ENCODE peak calls at places on chromosomes 4 and X, in nine cellular contexts. B is tibial artery, S is PC-9, E is suprapubic skin, V is PC-3, O is IMR-90, R is Caco-2, H is left lung, M is HCT116. J is an unnamed sample.

GRCh38 chrX:106952089-106952488 is 31.9 kb downstream of the CLDN2 start:
- DNase-seq in B (no peak), S (no peak), E (no peak), V (no peak), O (no peak), R (no peak), H (no peak), M (no peak), J (no peak)

GRCh38 chr4:165433529-165433928 is 54.7 kb downstream of the CPE start:
- DNase-seq in B (no peak), S (no peak), E (no peak), V (peak), O (no peak), R (no peak), H (no peak), M (no peak), J (no peak)

GRCh38 chr4:150178161-150178560 is 99.9 kb downstream of the DCLK2 start:
- DNase-seq in B (no peak), S (no peak), E (no peak), V (no peak), O (peak), R (no peak), H (no peak), M (no peak), J (peak)

GRCh38 chr4:89708903-89709361 is 128.0 kb downstream of the SNCA start:
- DNase-seq in B (no peak), S (no peak), E (no peak), V (no peak), O (peak), R (no peak), H (no peak), M (no peak), J (peak)

GRCh38 chr4:99685234-99685633 is 27.6 kb upstream of the C4orf54 start:
- DNase-seq in B (no peak), S (no peak), E (no peak), V (no peak), O (no peak), R (no peak), H (no peak), M (no peak), J (no peak)

GRCh38 chrX:22589845-22590244 is 317.1 kb downstream of the CBLL2 start:
- DNase-seq in B (no peak), S (no peak), E (no peak), V (no peak), O (no peak), R (no peak), H (no peak), M (no peak), J (no peak)

GRCh38 chr4:177163532-177163931 is 146.1 kb upstream of the NEIL3 start:
- DNase-seq in B (no peak), S (no peak), E (no peak), V (no peak), O (peak), R (no peak), H (no peak), M (no peak), J (no peak)

GRCh38 chrX:77743720-77744119 is 42.3 kb downstream of the ATRX start:
- DNase-seq in B (no peak), S (no peak), E (no peak), V (no peak), O (peak), R (no peak), H (no peak), M (no peak), J (no peak)

GRCh38 chrX:46317158-46317557 is 228.1 kb downstream of the ZNF674 start:
- DNase-seq in B (no peak), S (peak), E (no peak), V (peak), O (no peak), R (no peak), H (no peak), M (peak), J (no peak)

GRCh38 chr4:124066579-124066978 is 646.0 kb downstream of the ANKRD50 start:
- DNase-seq in B (no peak), S (no peak), E (no peak), V (no peak), O (peak), R (no peak), H (no peak), M (no peak), J (no peak)

GRCh38 chr4:6854098-6854744 is 55.4 kb upstream of the TBC1D14 start:
- DNase-seq in B (no peak), S (no peak), E (no peak), V (no peak), O (no peak), R (no peak), H (no peak), M (no peak), J (no peak)

GRCh38 chr4:119729815-119730643 is 101.4 kb upstream of the PDE5A start:
- DNase-seq in B (peak), S (peak), E (no peak), V (peak), O (peak), R (peak), H (no peak), M (peak), J (peak)

GRCh38 chr4:8038702-8039251 is 99.1 kb upstream of the AFAP1 start:
- DNase-seq in B (no peak), S (no peak), E (no peak), V (no peak), O (no peak), R (no peak), H (no peak), M (no peak), J (no peak)

GRCh38 chr4:5143940-5144339 is 92.7 kb downstream of the STK32B start:
- DNase-seq in B (no peak), S (no peak), E (no peak), V (no peak), O (no peak), R (peak), H (no peak), M (no peak), J (no peak)

GRCh38 chr4:21697583-21697982 is 251.0 kb downstream of the KCNIP4 start:
- DNase-seq in B (no peak), S (no peak), E (no peak), V (peak), O (no peak), R (peak), H (peak), M (peak), J (no peak)

GRCh38 chr4:150181536-150181935 is 103.3 kb downstream of the DCLK2 start:
- DNase-seq in B (no peak), S (no peak), E (no peak), V (no peak), O (peak), R (no peak), H (no peak), M (no peak), J (peak)

GRCh38 chrX:50813843-50814661 is at the start of gene SHROOM4:
- DNase-seq in B (peak), S (no peak), E (no peak), V (no peak), O (peak), R (no peak), H (peak), M (no peak), J (peak)

GRCh38 chrX:43481601-43482000 is 174.5 kb upstream of the MAOA start:
- DNase-seq in B (no peak), S (no peak), E (no peak), V (no peak), O (no peak), R (no peak), H (no peak), M (no peak), J (no peak)

GRCh38 chrX:152926923-152927322 is 29.1 kb downstream of the ZNF185 start:
- DNase-seq in B (no peak), S (no peak), E (no peak), V (no peak), O (peak), R (no peak), H (no peak), M (no peak), J (no peak)

GRCh38 chr4:85725727-85726170 is 250.8 kb downstream of the ARHGAP24 start:
- DNase-seq in B (peak), S (no peak), E (no peak), V (no peak), O (no peak), R (no peak), H (no peak), M (no peak), J (peak)

GRCh38 chr4:115323106-115323684 is 209.8 kb upstream of the NDST4 start:
- DNase-seq in B (no peak), S (no peak), E (no peak), V (no peak), O (no peak), R (no peak), H (no peak), M (no peak), J (no peak)

GRCh38 chr4:65865489-65865888 is 195.2 kb upstream of the EPHA5 start:
- DNase-seq in B (no peak), S (no peak), E (no peak), V (peak), O (no peak), R (peak), H (no peak), M (no peak), J (peak)

GRCh38 chrX:17634542-17635207 is 102.6 kb upstream of the SCML1 start:
- DNase-seq in B (no peak), S (no peak), E (no peak), V (no peak), O (no peak), R (peak), H (no peak), M (no peak), J (no peak)

GRCh38 chr4:128544277-128544676 is 256.7 kb upstream of the PGRMC2 start:
- DNase-seq in B (no peak), S (no peak), E (no peak), V (no peak), O (no peak), R (no peak), H (no peak), M (no peak), J (no peak)

GRCh38 chr4:48651869-48652447 is 128.1 kb downstream of the FRYL start:
- DNase-seq in B (no peak), S (no peak), E (no peak), V (no peak), O (peak), R (no peak), H (no peak), M (no peak), J (no peak)

GRCh38 chrX:110408949-110409588 is 50.4 kb downstream of the RTL9 start:
- DNase-seq in B (no peak), S (no peak), E (no peak), V (no peak), O (peak), R (no peak), H (no peak), M (no peak), J (peak)

GRCh38 chrX:154714925-154715324 is 36.0 kb downstream of the GAB3 start:
- DNase-seq in B (no peak), S (no peak), E (no peak), V (peak), O (peak), R (peak), H (no peak), M (peak), J (peak)

GRCh38 chrX:154712781-154713391 is 38.0 kb downstream of the GAB3 start:
- DNase-seq in B (no peak), S (peak), E (no peak), V (peak), O (peak), R (no peak), H (no peak), M (no peak), J (peak)

GRCh38 chrX:154715825-154716224 is 35.1 kb downstream of the GAB3 start:
- DNase-seq in B (no peak), S (no peak), E (no peak), V (peak), O (no peak), R (no peak), H (no peak), M (no peak), J (no peak)

GRCh38 chrX:154711264-154711663 is 39.6 kb downstream of the GAB3 start:
- DNase-seq in B (no peak), S (no peak), E (no peak), V (no peak), O (no peak), R (no peak), H (no peak), M (no peak), J (no peak)

DNA sequence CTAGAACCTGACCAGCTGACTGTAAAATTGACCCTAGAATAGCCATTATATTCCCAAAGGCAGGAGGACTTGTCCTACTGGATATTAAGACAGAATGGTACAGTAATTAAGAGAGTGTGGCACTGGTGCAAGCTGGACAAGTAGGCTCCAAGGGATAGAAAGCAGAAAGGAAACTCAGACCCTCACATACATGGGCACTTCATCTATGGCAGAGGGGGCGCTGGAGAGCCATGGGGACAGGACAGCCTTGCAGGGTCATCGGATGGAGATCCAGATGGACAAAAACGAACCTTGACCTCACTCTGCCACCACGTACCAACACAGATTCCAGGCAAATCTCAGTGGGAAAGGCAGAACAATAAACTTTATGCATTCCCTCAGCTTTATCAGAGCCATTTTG is 40.6 kb downstream of the GAB3 start:
- DNase-seq in B (no peak), S (no peak), E (no peak), V (no peak), O (no peak), R (no peak), H (no peak), M (no peak), J (no peak)
- TF ChIP-seq CTCF in B (no peak), S (no peak), E (no peak), V (peak), O (no peak), R (no peak), H (no peak), M (peak), J (no peak)

GRCh38 chr4:76426272-76426671 is 5.3 kb upstream of the CCDC158 start:
- DNase-seq in B (no peak), S (no peak), E (no peak), V (peak), O (no peak), R (peak), H (no peak), M (no peak), J (no peak)

GRCh38 chr4:76420901-76421581 is at the start of gene CCDC158:
- DNase-seq in B (no peak), S (no peak), E (no peak), V (no peak), O (no peak), R (peak), H (peak), M (no peak), J (no peak)

GRCh38 chr4:76420311-76420710 is 630 bp downstream of the CCDC158 start:
- DNase-seq in B (no peak), S (no peak), E (no peak), V (no peak), O (no peak), R (no peak), H (no peak), M (no peak), J (no peak)
- H3K4me3 ChIP-seq in B (peak), S (no peak), E (peak), V (no peak), O (no peak), R (peak), H (peak), M (no peak), J (peak)

GRCh38 chr4:116512552-116512951 is 572.8 kb downstream of the TRAM1L1 start:
- DNase-seq in B (no peak), S (no peak), E (no peak), V (no peak), O (no peak), R (no peak), H (no peak), M (no peak), J (no peak)
- TF ChIP-seq CTCF in B (no peak), S (no peak), E (no peak), V (no peak), O (no peak), R (no peak), H (no peak), M (no peak), J (no peak)

GRCh38 chr4:105162123-105162796 is 15.6 kb downstream of the TET2 start:
- DNase-seq in B (no peak), S (no peak), E (no peak), V (no peak), O (no peak), R (no peak), H (no peak), M (no peak), J (no peak)

GRCh38 chr4:105153749-105154148 is 7.1 kb downstream of the TET2 start:
- DNase-seq in B (no peak), S (no peak), E (no peak), V (no peak), O (no peak), R (no peak), H (no peak), M (no peak), J (no peak)

GRCh38 chr4:105154576-105154975 is 7.9 kb downstream of the TET2 start:
- DNase-seq in B (no peak), S (no peak), E (no peak), V (no peak), O (no peak), R (no peak), H (peak), M (no peak), J (no peak)

GRCh38 chr4:105155426-105155825 is 8.8 kb downstream of the TET2 start:
- DNase-seq in B (no peak), S (no peak), E (no peak), V (no peak), O (peak), R (peak), H (no peak), M (no peak), J (peak)

GRCh38 chr4:105158837-105159236 is 12.2 kb downstream of the TET2 start:
- DNase-seq in B (peak), S (no peak), E (no peak), V (no peak), O (peak), R (no peak), H (no peak), M (no peak), J (peak)
- H3K4me3 ChIP-seq in B (no peak), S (no peak), E (no peak), V (no peak), O (no peak), R (no peak), H (no peak), M (no peak), J (peak)

GRCh38 chrX:47497274-47497673 is 14.3 kb upstream of the ZNF41 start:
- DNase-seq in B (no peak), S (no peak), E (no peak), V (peak), O (peak), R (no peak), H (no peak), M (no peak), J (peak)
- TF ChIP-seq CTCF in B (no peak), S (peak), E (no peak), V (peak), O (peak), R (peak), H (no peak), M (peak), J (peak)

DNA sequence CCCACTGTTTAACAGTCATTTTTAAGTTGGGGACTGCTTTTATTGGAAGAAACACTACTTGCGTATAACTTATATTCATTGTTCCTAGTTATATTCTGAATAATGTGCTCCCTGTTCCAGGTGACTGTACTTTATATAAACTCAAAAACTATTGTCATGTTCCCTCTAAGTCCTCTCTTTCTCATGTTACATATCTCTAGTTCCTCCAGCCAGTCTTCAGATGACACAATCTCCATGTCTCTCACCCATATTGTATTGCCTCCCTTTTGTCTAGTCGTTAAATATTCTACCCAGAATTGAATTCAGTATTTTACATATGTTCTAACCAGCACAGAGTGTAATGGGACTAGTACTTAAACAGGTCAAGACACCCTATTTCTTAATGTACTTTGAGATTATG is 5.3 kb downstream of the VAMP7 start:
- DNase-seq in B (no peak), S (no peak), E (no peak), V (no peak), O (no peak), R (no peak), H (no peak), M (no peak), J (no peak)
- H3K4me3 ChIP-seq in B (no peak), S (no peak), E (no peak), V (no peak), O (no peak), R (no peak), H (no peak), M (no peak), J (no peak)

GRCh38 chr4:83852085-83852451 is 316.2 kb downstream of the GPAT3 start:
- DNase-seq in B (no peak), S (peak), E (no peak), V (peak), O (peak), R (no peak), H (no peak), M (peak), J (peak)

GRCh38 chr4:83850435-83850834 is 314.5 kb downstream of the GPAT3 start:
- DNase-seq in B (no peak), S (no peak), E (no peak), V (peak), O (peak), R (no peak), H (no peak), M (no peak), J (no peak)

GRCh38 chr4:83851261-83852084 is 315.6 kb downstream of the GPAT3 start:
- DNase-seq in B (no peak), S (peak), E (no peak), V (peak), O (peak), R (peak), H (peak), M (peak), J (no peak)

DNA sequence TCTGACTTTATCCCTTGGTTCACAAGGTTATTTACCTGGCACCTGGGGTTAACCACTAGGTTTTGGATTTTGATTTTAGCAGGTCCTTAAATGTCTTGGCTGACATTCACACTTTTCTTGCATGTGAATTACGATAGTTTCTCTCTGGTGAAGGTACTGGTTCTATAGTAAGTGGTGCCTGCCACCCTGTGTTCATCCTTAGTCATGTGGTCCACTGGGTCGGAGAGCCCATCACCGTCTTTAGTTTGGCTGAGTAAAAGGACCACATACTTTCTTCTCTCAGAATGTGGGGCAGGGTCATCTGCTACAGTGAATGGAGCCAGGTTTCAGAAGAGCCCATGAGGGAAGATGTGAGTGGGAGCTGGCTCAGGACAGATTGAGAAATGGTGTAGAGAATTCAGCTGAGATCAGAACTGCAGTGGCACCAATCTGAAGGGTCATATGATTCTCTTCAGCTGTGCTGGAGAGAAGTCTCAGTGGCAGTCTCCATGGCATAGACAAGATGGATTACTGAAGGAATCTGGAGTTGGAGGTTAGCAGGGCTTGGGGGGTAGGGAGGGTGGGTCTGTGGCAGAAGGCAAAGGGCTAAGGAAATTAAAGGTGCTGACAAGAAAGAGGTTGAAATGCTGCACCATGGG is 310.4 kb downstream of the GPAT3 start:
- DNase-seq in B (no peak), S (no peak), E (no peak), V (no peak), O (no peak), R (peak), H (no peak), M (no peak), J (no peak)
- TF ChIP-seq CTCF in B (no peak), S (no peak), E (no peak), V (no peak), O (no peak), R (no peak), H (no peak), M (no peak), J (no peak)

DNA sequence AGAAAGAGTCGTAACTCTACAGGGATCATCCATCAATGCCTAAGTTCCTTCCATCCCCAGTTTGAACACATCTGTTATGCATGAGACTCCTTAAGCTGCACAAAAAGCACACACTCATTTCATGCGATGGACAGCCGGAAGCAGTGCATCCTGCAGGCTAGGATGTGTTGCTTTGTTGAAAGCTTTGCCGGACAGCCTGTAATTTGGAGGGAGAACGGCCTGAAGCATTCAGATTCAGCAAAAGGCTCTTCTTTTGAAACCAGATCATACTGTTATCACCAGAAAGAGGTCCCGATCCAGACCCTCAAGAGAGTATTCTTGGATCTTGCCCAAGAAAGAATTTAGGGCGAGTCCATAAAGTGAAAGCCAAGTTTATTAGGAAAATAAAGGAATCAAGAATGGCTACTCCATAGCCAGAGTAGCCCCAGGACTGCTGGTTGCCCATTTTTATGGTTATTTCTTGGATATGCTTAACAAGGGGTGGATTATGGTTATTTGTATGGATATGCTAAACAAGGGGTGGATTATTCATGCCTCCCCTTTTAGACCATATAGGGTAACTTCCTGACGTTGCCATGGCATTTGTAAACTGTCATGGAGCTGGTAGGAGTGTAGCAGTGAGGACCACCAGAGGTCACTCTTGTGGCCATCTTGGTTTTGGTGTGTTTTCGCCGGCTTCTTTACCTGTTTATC is 48.1 kb upstream of the DHRSX start:
- DNase-seq in B (no peak), S (no peak), E (no peak), V (no peak), O (no peak), R (no peak), H (no peak), M (no peak), J (no peak)
- H3K4me3 ChIP-seq in B (no peak), S (no peak), E (no peak), V (no peak), O (peak), R (no peak), H (no peak), M (no peak), J (no peak)